ENCODE peak calls at places on chromosomes 7 and 10, in ten cellular contexts. P, R, S, Z, A, E, U, Q, I and J are unnamed samples.

GRCh38 chr10:92126100-92126650 is 164.7 kb downstream of the CPEB3 start:
- DNase-seq in P (no peak), R (no peak), S (no peak), Z (peak), A (no peak), E (no peak), U (no peak), Q (no peak), I (no peak), J (no peak)

GRCh38 chr7:55349126-55349525 is 16.0 kb upstream of the LANCL2 start:
- DNase-seq in P (no peak), R (no peak), S (no peak), Z (no peak), A (no peak), E (no peak), U (no peak), Q (no peak), I (no peak), J (no peak)

GRCh38 chr7:154519229-154519628 is 467.0 kb downstream of the DPP6 start:
- DNase-seq in P (no peak), R (no peak), S (no peak), Z (no peak), A (no peak), E (no peak), U (no peak), Q (no peak), I (no peak), J (no peak)

GRCh38 chr10:58414270-58415041 is 29.2 kb downstream of the TFAM start:
- DNase-seq in P (peak), R (no peak), S (no peak), Z (no peak), A (no peak), E (no peak), U (no peak), Q (no peak), I (peak), J (no peak)

GRCh38 chr7:51068401-51068800 is 248.2 kb downstream of the COBL start:
- DNase-seq in P (no peak), R (no peak), S (no peak), Z (no peak), A (no peak), E (no peak), U (no peak), Q (no peak), I (no peak), J (no peak)

GRCh38 chr7:137820677-137821420 is 25.9 kb downstream of the DGKI start:
- DNase-seq in P (no peak), R (peak), S (peak), Z (peak), A (peak), E (peak), U (peak), Q (peak), I (peak), J (peak)

GRCh38 chr10:31490858-31491504 is 172.0 kb downstream of the ZEB1 start:
- DNase-seq in P (no peak), R (no peak), S (no peak), Z (no peak), A (no peak), E (peak), U (no peak), Q (no peak), I (no peak), J (no peak)

GRCh38 chr7:137734221-137734620 is 112.6 kb downstream of the DGKI start:
- DNase-seq in P (no peak), R (no peak), S (no peak), Z (no peak), A (no peak), E (no peak), U (no peak), Q (no peak), I (no peak), J (no peak)

GRCh38 chr7:26182283-26182682 is 18.3 kb downstream of the HNRNPA2B1 start:
- DNase-seq in P (no peak), R (peak), S (no peak), Z (peak), A (no peak), E (no peak), U (no peak), Q (no peak), I (no peak), J (no peak)

GRCh38 chr10:47241946-47242900 is 57.8 kb upstream of the GDF10 start:
- DNase-seq in P (no peak), R (no peak), S (no peak), Z (no peak), A (no peak), E (no peak), U (no peak), Q (no peak), I (no peak), J (no peak)

GRCh38 chr7:142389544-142389943 is 131.7 kb upstream of the PRSS58 start:
- DNase-seq in P (no peak), R (peak), S (no peak), Z (no peak), A (no peak), E (no peak), U (no peak), Q (no peak), I (no peak), J (no peak)

GRCh38 chr10:47346572-47347302 is 1.4 kb upstream of the RBP3 start:
- DNase-seq in P (no peak), R (no peak), S (no peak), Z (no peak), A (peak), E (no peak), U (no peak), Q (no peak), I (no peak), J (no peak)

GRCh38 chr7:117572826-117573620 is 93.2 kb downstream of the CFTR start:
- DNase-seq in P (no peak), R (no peak), S (no peak), Z (no peak), A (no peak), E (no peak), U (no peak), Q (no peak), I (no peak), J (no peak)

GRCh38 chr7:2981103-2981480 is 62.6 kb downstream of the CARD11 start:
- DNase-seq in P (no peak), R (no peak), S (no peak), Z (no peak), A (no peak), E (no peak), U (no peak), Q (no peak), I (no peak), J (no peak)

GRCh38 chr10:45433716-45434469 is 59.9 kb downstream of the ALOX5 start:
- DNase-seq in P (no peak), R (no peak), S (no peak), Z (no peak), A (no peak), E (peak), U (no peak), Q (no peak), I (no peak), J (peak)

GRCh38 chr7:19762631-19763030 is 10.8 kb downstream of the TMEM196 start:
- DNase-seq in P (no peak), R (no peak), S (no peak), Z (no peak), A (no peak), E (no peak), U (no peak), Q (no peak), I (no peak), J (no peak)

GRCh38 chr7:108014747-108015682 is 12.1 kb upstream of the LAMB1 start:
- DNase-seq in P (peak), R (no peak), S (no peak), Z (no peak), A (no peak), E (no peak), U (no peak), Q (no peak), I (peak), J (no peak)

GRCh38 chr10:6713716-6714115 is 133.6 kb upstream of the PRKCQ start:
- DNase-seq in P (no peak), R (no peak), S (no peak), Z (no peak), A (no peak), E (no peak), U (no peak), Q (no peak), I (no peak), J (no peak)

GRCh38 chr10:100730739-100731602 is 14.4 kb upstream of the PAX2 start:
- DNase-seq in P (peak), R (peak), S (no peak), Z (peak), A (no peak), E (peak), U (no peak), Q (no peak), I (no peak), J (peak)

GRCh38 chr7:82841828-82842227 is 320.9 kb downstream of the PCLO start:
- DNase-seq in P (no peak), R (no peak), S (no peak), Z (no peak), A (no peak), E (no peak), U (no peak), Q (no peak), I (no peak), J (no peak)

GRCh38 chr10:115525141-115525540 is 432.0 kb downstream of the ATRNL1 start:
- DNase-seq in P (no peak), R (no peak), S (no peak), Z (no peak), A (no peak), E (no peak), U (no peak), Q (no peak), I (no peak), J (no peak)

GRCh38 chr10:119337796-119338432 is 130.5 kb downstream of the GRK5 start:
- DNase-seq in P (no peak), R (no peak), S (no peak), Z (no peak), A (no peak), E (no peak), U (no peak), Q (no peak), I (no peak), J (no peak)

GRCh38 chr10:43867667-43868361 is 219.1 kb upstream of the ZNF32 start:
- DNase-seq in P (peak), R (no peak), S (no peak), Z (no peak), A (peak), E (no peak), U (no peak), Q (no peak), I (no peak), J (no peak)

GRCh38 chr7:40506158-40506557 is 371.4 kb downstream of the SUGCT start:
- DNase-seq in P (no peak), R (no peak), S (no peak), Z (no peak), A (no peak), E (no peak), U (no peak), Q (no peak), I (no peak), J (no peak)

GRCh38 chr7:40502359-40502758 is 367.6 kb downstream of the SUGCT start:
- DNase-seq in P (no peak), R (no peak), S (no peak), Z (no peak), A (no peak), E (no peak), U (no peak), Q (no peak), I (no peak), J (no peak)

GRCh38 chr7:40509301-40509700 is 374.5 kb downstream of the SUGCT start:
- DNase-seq in P (no peak), R (no peak), S (no peak), Z (no peak), A (no peak), E (no peak), U (no peak), Q (no peak), I (no peak), J (no peak)

GRCh38 chr7:40507166-40507565 is 372.4 kb downstream of the SUGCT start:
- DNase-seq in P (no peak), R (no peak), S (no peak), Z (no peak), A (no peak), E (peak), U (no peak), Q (no peak), I (no peak), J (peak)
- TF ChIP-seq CTCF in P (peak), R (no peak), S (peak), Z (no peak), A (no peak), E (peak), U (no peak), Q (peak), I (no peak), J (peak)

DNA sequence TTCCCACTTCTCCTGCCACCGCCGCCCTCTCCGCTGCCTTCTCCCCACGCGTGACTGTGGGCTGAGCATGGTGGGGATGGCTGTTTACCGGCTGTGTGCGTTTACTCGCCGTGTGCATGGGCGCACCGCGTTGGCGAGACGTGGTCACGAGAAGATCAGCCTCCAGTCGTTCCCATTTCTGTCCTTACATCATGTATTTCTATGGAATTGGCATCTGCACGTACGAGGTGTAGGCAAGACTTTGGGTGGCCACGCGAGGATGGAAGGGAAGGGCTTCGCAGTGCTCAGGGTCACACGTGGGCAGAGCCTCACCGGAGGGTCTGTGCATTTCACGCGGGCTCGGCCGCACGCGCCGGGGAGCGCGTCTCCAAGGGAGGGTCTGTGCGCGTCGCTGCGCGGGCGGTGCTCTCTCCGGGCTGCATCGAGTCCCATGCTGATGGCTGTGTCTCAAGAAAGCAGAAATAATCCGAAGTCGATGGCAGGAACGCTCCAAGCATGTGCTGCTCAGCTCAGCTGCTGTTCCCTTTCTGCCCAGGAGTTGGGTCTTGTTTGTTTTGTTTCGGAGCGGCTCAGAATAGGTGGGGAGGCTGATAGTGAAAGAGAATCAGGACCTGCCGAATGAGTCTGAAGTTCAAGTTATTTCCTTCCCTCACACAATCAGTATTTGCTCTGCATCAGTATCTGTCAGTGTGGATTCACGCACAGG is 973 bp downstream of the CAMK1D start:
- DNase-seq in P (peak), R (peak), S (peak), Z (peak), A (peak), E (peak), U (no peak), Q (peak), I (no peak), J (peak)
- TF ChIP-seq CTCF in P (no peak), R (peak), S (peak), Z (no peak), A (no peak), E (no peak), U (no peak), Q (peak), I (peak), J (no peak)

GRCh38 chr10:71779641-71780040 is 6.3 kb upstream of the VSIR start:
- DNase-seq in P (no peak), R (no peak), S (no peak), Z (no peak), A (no peak), E (no peak), U (no peak), Q (no peak), I (no peak), J (no peak)

GRCh38 chr10:71774916-71775702 is 1.8 kb upstream of the VSIR start:
- DNase-seq in P (no peak), R (no peak), S (no peak), Z (no peak), A (no peak), E (no peak), U (no peak), Q (no peak), I (no peak), J (no peak)

GRCh38 chr10:71778071-71778470 is 4.8 kb upstream of the VSIR start:
- DNase-seq in P (no peak), R (no peak), S (no peak), Z (no peak), A (no peak), E (no peak), U (no peak), Q (no peak), I (no peak), J (no peak)

GRCh38 chr10:71776528-71776927 is 3.2 kb upstream of the VSIR start:
- DNase-seq in P (no peak), R (no peak), S (no peak), Z (no peak), A (no peak), E (no peak), U (no peak), Q (no peak), I (no peak), J (no peak)

DNA sequence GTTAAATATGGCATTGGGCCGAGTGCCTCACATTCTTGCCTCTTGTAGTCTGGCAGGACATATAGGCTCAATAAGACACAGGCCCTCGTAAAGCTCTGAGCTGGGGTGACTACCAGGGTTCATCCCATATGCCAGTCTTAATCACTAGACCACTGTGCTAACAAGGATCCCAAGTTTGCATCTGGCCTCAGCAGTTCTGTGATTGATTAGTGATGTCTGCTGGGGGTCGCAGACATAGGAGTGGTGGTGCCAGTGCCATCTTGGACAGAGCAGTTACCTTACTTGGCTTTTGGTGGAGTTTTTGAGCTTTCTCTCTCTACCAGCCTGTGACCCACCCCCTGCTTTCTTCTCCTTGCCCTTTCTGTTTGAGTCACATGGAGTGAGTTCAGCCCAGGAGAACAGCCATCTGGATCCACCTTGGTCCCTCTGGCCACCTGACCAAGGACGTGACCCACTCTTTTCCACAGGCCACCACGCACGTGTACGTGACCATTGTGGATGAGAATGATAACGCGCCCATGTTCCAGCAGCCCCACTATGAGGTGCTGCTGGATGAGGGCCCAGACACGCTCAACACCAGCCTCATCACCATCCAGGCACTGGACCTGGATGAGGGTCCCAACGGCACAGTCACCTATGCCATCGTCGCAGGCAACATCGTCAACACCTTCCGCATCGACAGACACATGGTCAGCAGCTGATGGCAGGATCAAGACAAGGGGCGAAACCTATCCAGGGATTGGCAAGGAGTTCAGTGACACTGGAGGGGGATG is 4.1 kb upstream of the VSIR start:
- DNase-seq in P (no peak), R (no peak), S (no peak), Z (no peak), A (peak), E (no peak), U (no peak), Q (no peak), I (no peak), J (no peak)
- TF ChIP-seq CTCF in P (no peak), R (no peak), S (no peak), Z (no peak), A (no peak), E (no peak), U (no peak), Q (no peak), I (no peak), J (no peak)

GRCh38 chr10:96468845-96469244 is 44.9 kb downstream of the TLL2 start:
- DNase-seq in P (no peak), R (no peak), S (no peak), Z (no peak), A (no peak), E (no peak), U (no peak), Q (no peak), I (no peak), J (no peak)

GRCh38 chr10:96465599-96465998 is 48.1 kb downstream of the TLL2 start:
- DNase-seq in P (no peak), R (no peak), S (no peak), Z (no peak), A (no peak), E (no peak), U (no peak), Q (no peak), I (no peak), J (no peak)

GRCh38 chr10:96473866-96474265 is 39.9 kb downstream of the TLL2 start:
- DNase-seq in P (no peak), R (no peak), S (no peak), Z (no peak), A (no peak), E (no peak), U (no peak), Q (no peak), I (no peak), J (no peak)

DNA sequence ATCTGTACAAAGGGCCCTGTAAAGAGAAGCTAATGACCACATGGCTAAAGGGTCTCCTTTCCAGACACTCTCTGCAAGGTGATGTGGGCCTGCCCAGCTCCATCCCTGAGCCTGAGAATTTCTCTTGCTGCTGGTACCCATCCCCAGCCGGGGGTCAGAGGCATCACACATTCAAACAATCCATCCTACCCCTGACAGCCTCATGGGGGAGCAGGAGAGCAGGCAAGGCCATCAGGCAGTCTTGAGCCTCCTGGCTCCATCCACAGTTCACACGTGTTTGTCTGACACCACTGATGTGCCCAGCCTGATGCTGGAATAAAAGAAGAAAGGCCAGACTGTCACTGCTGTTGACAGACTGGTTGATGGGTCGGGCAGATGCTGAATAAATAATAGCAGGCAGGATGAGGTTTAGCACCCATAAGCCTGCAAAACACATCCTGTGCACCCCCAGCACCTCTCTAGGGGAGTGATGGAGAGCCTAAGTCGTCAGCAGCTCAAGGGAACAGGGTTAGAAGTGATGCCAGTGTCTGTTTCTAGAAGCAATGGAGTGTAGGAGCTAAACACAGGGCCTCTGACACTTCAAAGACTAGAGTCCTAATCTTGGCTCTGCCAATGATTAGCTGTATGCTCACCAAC is 43.5 kb downstream of the TLL2 start:
- DNase-seq in P (peak), R (peak), S (no peak), Z (peak), A (no peak), E (peak), U (no peak), Q (peak), I (no peak), J (peak)
- TF ChIP-seq CTCF in P (peak), R (peak), S (peak), Z (peak), A (no peak), E (peak), U (no peak), Q (peak), I (peak), J (peak)

GRCh38 chr7:30705008-30705407 is 22.8 kb upstream of the CRHR2 start:
- DNase-seq in P (no peak), R (no peak), S (no peak), Z (no peak), A (no peak), E (no peak), U (no peak), Q (no peak), I (no peak), J (no peak)

GRCh38 chr7:30699706-30700495 is 17.6 kb upstream of the CRHR2 start:
- DNase-seq in P (no peak), R (no peak), S (no peak), Z (no peak), A (no peak), E (no peak), U (no peak), Q (no peak), I (no peak), J (no peak)

GRCh38 chr7:30700941-30701340 is 18.7 kb upstream of the CRHR2 start:
- DNase-seq in P (no peak), R (no peak), S (no peak), Z (no peak), A (no peak), E (no peak), U (no peak), Q (no peak), I (no peak), J (no peak)

GRCh38 chr7:30703756-30704155 is 21.5 kb upstream of the CRHR2 start:
- DNase-seq in P (no peak), R (no peak), S (no peak), Z (no peak), A (no peak), E (no peak), U (no peak), Q (no peak), I (no peak), J (no peak)

GRCh38 chr7:30702200-30702599 is 19.9 kb upstream of the CRHR2 start:
- DNase-seq in P (no peak), R (no peak), S (no peak), Z (no peak), A (no peak), E (no peak), U (no peak), Q (no peak), I (no peak), J (no peak)
- TF ChIP-seq CTCF in P (no peak), R (no peak), S (no peak), Z (no peak), A (no peak), E (no peak), U (no peak), Q (no peak), I (no peak), J (no peak)